ENCODE peak calls at places on chromosome 13, in seven cellular contexts. T is frontal cortex; X is activated CD4-positive, alpha-beta T cell treated with anti-CD3 and anti-CD28 coated beads, Interleukin-2, amount 50 U/mL, for 1 hour; O is NT2/D1; A is stimulated activated CD8-positive, alpha-beta memory T cell treated with anti-CD3 and anti-CD28 coated beads, Interleukin-4, amount 100 ng/mL, for 24 hours; H is GM03348; E is stimulated activated CD4-positive, alpha-beta T cell treated with anti-CD3 and anti-CD28 coated beads, TNF-alpha, amount 100 ng/mL, for 1 hour. V is an unnamed sample.

GRCh38 chr13:99281811-99282263 is 23.7 kb upstream of the GPR18 start:
- DNase-seq in T (no peak), X (peak; percentile 62), O (no peak), A (peak; percentile 34), H (peak; percentile 28), E (no peak), V (no peak)

GRCh38 chr13:100301418-100301817 is 212.5 kb downstream of the PCCA start:
- DNase-seq in T (no peak), X (no peak), O (no peak), A (no peak), H (no peak), E (no peak), V (no peak)

GRCh38 chr13:110308377-110309158 is 1.5 kb downstream of the COL4A2 start:
- DNase-seq in T (no peak), X (no peak), O (no peak), A (no peak), H (peak; percentile 67), E (no peak), V (no peak)

GRCh38 chr13:40344270-40345148 is 321.9 kb downstream of the FOXO1 start:
- DNase-seq in T (no peak), X (no peak), O (no peak), A (no peak), H (no peak), E (no peak), V (no peak)

GRCh38 chr13:79548886-79549285 is 67.9 kb downstream of the NDFIP2 start:
- DNase-seq in T (no peak), X (no peak), O (no peak), A (no peak), H (no peak), E (no peak), V (peak; percentile 41)

GRCh38 chr13:67792151-67792665 is 562.1 kb upstream of the PCDH9 start:
- DNase-seq in T (no peak), X (no peak), O (no peak), A (no peak), H (no peak), E (no peak), V (no peak)

GRCh38 chr13:24183741-24184182 is 23.2 kb downstream of the SPATA13 start:
- DNase-seq in T (no peak), X (no peak), O (no peak), A (no peak), H (no peak), E (no peak), V (no peak)

GRCh38 chr13:36858285-36858684 is 39.3 kb downstream of the RFXAP start:
- DNase-seq in T (no peak), X (no peak), O (peak; percentile 22), A (no peak), H (peak; percentile 67), E (no peak), V (peak; percentile 42)

GRCh38 chr13:76035711-76036110 is 399.6 kb downstream of the LMO7 start:
- DNase-seq in T (no peak), X (no peak), O (no peak), A (no peak), H (no peak), E (no peak), V (no peak)

GRCh38 chr13:25253702-25254101 is 33.6 kb downstream of the MTMR6 start:
- DNase-seq in T (no peak), X (no peak), O (no peak), A (no peak), H (no peak), E (no peak), V (no peak)

GRCh38 chr13:32955881-32956594 is 60.2 kb upstream of the KL start:
- DNase-seq in T (no peak), X (no peak), O (no peak), A (no peak), H (no peak), E (no peak), V (no peak)

GRCh38 chr13:87356314-87356713 is 314.9 kb upstream of the SLITRK5 start:
- DNase-seq in T (no peak), X (no peak), O (no peak), A (no peak), H (no peak), E (no peak), V (no peak)

GRCh38 chr13:42807866-42808265 is 26.5 kb downstream of the FAM216B start:
- DNase-seq in T (no peak), X (no peak), O (no peak), A (no peak), H (peak; percentile 37), E (no peak), V (no peak)

GRCh38 chr13:74134226-74134776 is at the start of gene KLF12:
- DNase-seq in T (peak; percentile 63), X (peak; percentile 89), O (peak; percentile 80), A (peak; percentile 89), H (peak; percentile 93), E (peak; percentile 91), V (peak; percentile 84)

GRCh38 chr13:44819762-44820161 is 169.5 kb downstream of the NUFIP1 start:
- DNase-seq in T (no peak), X (no peak), O (no peak), A (no peak), H (no peak), E (no peak), V (no peak)

GRCh38 chr13:85659493-85659892 is 139.7 kb downstream of the SLITRK6 start:
- DNase-seq in T (no peak), X (no peak), O (no peak), A (no peak), H (no peak), E (no peak), V (peak; percentile 46)

GRCh38 chr13:27794075-27794691 is 1.9 kb downstream of the GSX1 start:
- DNase-seq in T (no peak), X (no peak), O (no peak), A (no peak), H (no peak), E (no peak), V (no peak)

GRCh38 chr13:94950303-94950702 is 238.0 kb upstream of the SOX21 start:
- DNase-seq in T (no peak), X (no peak), O (peak; percentile 30), A (no peak), H (peak; percentile 8), E (no peak), V (no peak)

GRCh38 chr13:100875392-100876043 is 200.9 kb upstream of the TMTC4 start:
- DNase-seq in T (no peak), X (no peak), O (no peak), A (no peak), H (peak; percentile 68), E (no peak), V (peak; percentile 37)

GRCh38 chr13:74210693-74211393 is 76.6 kb upstream of the KLF12 start:
- DNase-seq in T (no peak), X (no peak), O (no peak), A (no peak), H (peak; percentile 78), E (no peak), V (no peak)

GRCh38 chr13:106555631-106556328 is 12.2 kb downstream of the ARGLU1 start:
- DNase-seq in T (no peak), X (no peak), O (no peak), A (no peak), H (no peak), E (no peak), V (no peak)

GRCh38 chr13:110799246-110800236 is 86.0 kb downstream of the ING1 start:
- DNase-seq in T (no peak), X (no peak), O (no peak), A (no peak), H (peak; percentile 86), E (no peak), V (peak; percentile 61)

GRCh38 chr13:38902551-38902950 is 88.1 kb downstream of the STOML3 start:
- DNase-seq in T (no peak), X (no peak), O (no peak), A (no peak), H (no peak), E (no peak), V (no peak)

GRCh38 chr13:53200498-53201453 is 172.2 kb downstream of the OLFM4 start:
- DNase-seq in T (peak; percentile 63), X (no peak), O (peak; percentile 47), A (no peak), H (peak; percentile 76), E (no peak), V (no peak)

GRCh38 chr13:113216165-113217056 is 7.0 kb downstream of the CUL4A start:
- DNase-seq in T (no peak), X (no peak), O (no peak), A (no peak), H (peak; percentile 70), E (no peak), V (no peak)

GRCh38 chr13:51773515-51773914 is 30.4 kb downstream of the DHRS12 start:
- DNase-seq in T (no peak), X (no peak), O (no peak), A (no peak), H (no peak), E (no peak), V (no peak)

GRCh38 chr13:91657283-91657682 is 258.9 kb downstream of the GPC5 start:
- DNase-seq in T (no peak), X (no peak), O (no peak), A (no peak), H (no peak), E (no peak), V (no peak)

GRCh38 chr13:26619321-26619720 is 61.8 kb downstream of the WASF3 start:
- DNase-seq in T (no peak), X (no peak), O (no peak), A (no peak), H (peak; percentile 75), E (no peak), V (no peak)

GRCh38 chr13:99737456-99737855 is 234.1 kb downstream of the ZIC5 start:
- DNase-seq in T (no peak), X (no peak), O (no peak), A (no peak), H (no peak), E (no peak), V (no peak)

GRCh38 chr13:75895168-75895567 is 259.0 kb downstream of the LMO7 start:
- DNase-seq in T (no peak), X (no peak), O (no peak), A (no peak), H (no peak), E (no peak), V (no peak)